ENCODE peak calls at places on chromosomes 11 and 22, in seven cellular contexts. X, R, V, J, E, U and I are unnamed samples.

GRCh38 chr11:128407962-128408361 is 179.4 kb downstream of the ETS1 start:
- DNase-seq in J (no peak), U (no peak), X (no peak), E (peak; percentile 80), V (no peak), R (no peak), I (no peak)

GRCh38 chr11:86592659-86593451 is 79.6 kb downstream of the ME3 start:
- DNase-seq in J (peak; percentile 83), V (peak; percentile 58), X (peak; percentile 83), U (peak; percentile 99), R (peak; percentile 33), E (peak; percentile 70), I (peak; percentile 96)

GRCh38 chr11:76783901-76784813 is 1.0 kb downstream of the TSKU start:
- DNase-seq in X (peak; percentile 66), V (no peak), R (no peak), U (peak; percentile 74), E (peak; percentile 95), J (peak; percentile 27), I (no peak)

GRCh38 chr11:39365809-39366436 is 2093.5 kb downstream of the LRRC4C start:
- DNase-seq in X (peak; percentile 7), U (peak; percentile 17), R (no peak), V (no peak), J (no peak), E (peak; percentile 35), I (no peak)

GRCh38 chr11:114179234-114179941 is 116.8 kb upstream of the NNMT start:
- DNase-seq in U (no peak), E (no peak), J (no peak), X (no peak), R (peak; percentile 30), V (no peak), I (no peak)

GRCh38 chr11:73478737-73479347 is 102.6 kb downstream of the RELT start:
- DNase-seq in X (no peak), V (no peak), R (no peak), U (peak; percentile 13), E (peak; percentile 71), J (no peak), I (no peak)

GRCh38 chr22:23275751-23276150 is 95.4 kb downstream of the BCR start:
- DNase-seq in X (no peak), R (no peak), J (no peak), V (no peak), U (no peak), E (no peak), I (no peak)

GRCh38 chr22:35597692-35598395 is 19.3 kb downstream of the MB start:
- DNase-seq in R (no peak), V (no peak), E (no peak), U (no peak), J (no peak), X (no peak), I (no peak)

GRCh38 chr11:130999992-131000770 is 83.9 kb upstream of the SNX19 start:
- DNase-seq in U (peak; percentile 68), E (peak; percentile 96), J (peak; percentile 46), X (peak; percentile 65), R (no peak), V (no peak), I (no peak)

GRCh38 chr11:92324890-92325289 is 100.3 kb downstream of the FAT3 start:
- DNase-seq in E (no peak), U (no peak), J (no peak), R (no peak), X (no peak), V (no peak), I (no peak)

GRCh38 chr22:37237371-37238268 is 6.4 kb downstream of the RAC2 start:
- DNase-seq in X (no peak), J (no peak), U (no peak), R (no peak), E (peak; percentile 78), V (no peak), I (no peak)

GRCh38 chr11:1054143-1055108 is 17.9 kb upstream of the MUC6 start:
- DNase-seq in E (peak; percentile 69), R (no peak), U (no peak), X (no peak), J (no peak), V (no peak), I (no peak)

GRCh38 chr11:120134931-120135228 is 3.0 kb downstream of the TRIM29 start:
- DNase-seq in J (no peak), V (no peak), X (no peak), R (no peak), E (no peak), U (no peak), I (no peak)

GRCh38 chr11:63909621-63910506 is 7.1 kb downstream of the RCOR2 start:
- DNase-seq in U (no peak), R (no peak), X (no peak), E (no peak), J (no peak), V (no peak), I (no peak)

GRCh38 chr22:26610072-26610958 is 7.5 kb downstream of the CRYBB1 start:
- DNase-seq in J (peak; percentile 74), X (peak; percentile 20), E (peak; percentile 93), V (no peak), U (peak; percentile 86), R (peak; percentile 20), I (no peak)

GRCh38 chr11:44286268-44286880 is 23.6 kb downstream of the ALX4 start:
- DNase-seq in E (peak; percentile 66), U (peak; percentile 44), X (no peak), J (peak; percentile 40), V (peak; percentile 24), R (peak; percentile 48), I (peak; percentile 48)